ENCODE peak calls at places on chromosome 12, in eight cellular contexts. U, C, H, Y, X, Z, A and D are unnamed samples.

GRCh38 chr12:20183563-20183962 is 184.8 kb upstream of the PDE3A start:
- DNase-seq in A (no peak), U (no peak), Z (no peak), Y (peak), C (no peak), X (no peak), H (no peak), D (no peak)

GRCh38 chr12:51970904-51971646 is 19.6 kb downstream of the ACVR1B start:
- DNase-seq in A (peak), X (no peak), Z (peak), C (peak), H (peak), U (peak), Y (peak), D (peak)

GRCh38 chr12:124993568-124994434 is at the start of gene BRI3BP:
- DNase-seq in H (peak), X (no peak), A (peak), Z (peak), Y (peak), C (peak), U (peak), D (peak)

GRCh38 chr12:109192358-109192757 is 76.0 kb downstream of the ACACB start:
- DNase-seq in U (no peak), C (peak), X (no peak), Y (no peak), H (no peak), Z (no peak), A (no peak), D (no peak)

GRCh38 chr12:104520242-104520900 is 63.6 kb downstream of the CHST11 start:
- DNase-seq in A (peak), U (no peak), H (no peak), Y (no peak), C (no peak), X (no peak), Z (no peak), D (peak)

GRCh38 chr12:54173066-54173726 is 15.6 kb downstream of the SMUG1 start:
- DNase-seq in Z (peak), H (peak), A (peak), Y (peak), C (peak), X (no peak), U (peak), D (no peak)

GRCh38 chr12:42332301-42332894 is 6.4 kb downstream of the PPHLN1 start:
- DNase-seq in U (no peak), H (peak), X (peak), Z (peak), C (peak), Y (peak), A (peak), D (peak)

GRCh38 chr12:27270148-27270547 is 26.1 kb downstream of the STK38L start:
- DNase-seq in Y (no peak), H (no peak), Z (no peak), C (no peak), U (no peak), X (no peak), A (no peak), D (no peak)

GRCh38 chr12:64796205-64796845 is 28.1 kb upstream of the TBC1D30 start:
- DNase-seq in Z (peak), C (peak), A (peak), U (peak), H (peak), X (peak), Y (peak), D (peak)

GRCh38 chr12:113230315-113231274 is 9.3 kb downstream of the TPCN1 start:
- DNase-seq in X (no peak), Y (no peak), U (no peak), Z (no peak), A (no peak), C (no peak), H (no peak), D (no peak)

GRCh38 chr12:21894792-21895392 is 46.3 kb downstream of the ABCC9 start:
- DNase-seq in A (no peak), X (no peak), C (no peak), U (no peak), H (no peak), Z (no peak), Y (no peak), D (no peak)

GRCh38 chr12:43336962-43337555 is 214.9 kb downstream of the ADAMTS20 start:
- DNase-seq in H (peak), U (peak), C (peak), A (peak), Z (peak), Y (peak), X (peak), D (peak)

GRCh38 chr12:81128930-81129554 is 51.2 kb downstream of the ACSS3 start:
- DNase-seq in Y (peak), Z (peak), U (peak), H (peak), C (peak), A (peak), X (peak), D (peak)

GRCh38 chr12:54021432-54022013 is 6.7 kb upstream of the HOXC6 start:
- DNase-seq in C (no peak), H (peak), Y (no peak), X (no peak), U (peak), A (no peak), Z (no peak), D (peak)

GRCh38 chr12:24596768-24597388 is 352.0 kb downstream of the BCAT1 start:
- DNase-seq in Y (peak), H (peak), A (peak), X (no peak), U (peak), C (peak), Z (peak), D (peak)

GRCh38 chr12:53102883-53103807 is at the start of gene SOAT2:
- DNase-seq in X (no peak), A (no peak), Y (peak), C (no peak), H (no peak), U (no peak), Z (peak), D (peak)

GRCh38 chr12:32230607-32230982 is 123.9 kb downstream of the BICD1 start:
- DNase-seq in X (no peak), A (peak), Z (no peak), H (peak), C (no peak), Y (no peak), U (no peak), D (peak)

GRCh38 chr12:49126852-49127763 is 4.1 kb downstream of the TUBA1B start:
- DNase-seq in X (no peak), Y (no peak), U (no peak), Z (no peak), A (no peak), C (no peak), H (no peak), D (no peak)

GRCh38 chr12:55830601-55831406 is 1.4 kb upstream of the DNAJC14 start:
- DNase-seq in X (no peak), C (no peak), Y (peak), U (peak), A (peak), H (peak), Z (no peak), D (peak)

GRCh38 chr12:41100572-41100971 is 87.5 kb upstream of the PDZRN4 start:
- DNase-seq in U (peak), Y (no peak), C (no peak), A (no peak), X (no peak), Z (no peak), H (no peak), D (no peak)

GRCh38 chr12:65279387-65280112 is 1.1 kb downstream of the MSRB3 start:
- DNase-seq in X (no peak), Y (no peak), U (no peak), A (no peak), C (no peak), Z (peak), H (no peak), D (no peak)

GRCh38 chr12:104768033-104768432 is 190.1 kb downstream of the SLC41A2 start:
- DNase-seq in C (peak), A (no peak), H (no peak), U (no peak), Z (no peak), X (no peak), Y (no peak), D (no peak)

GRCh38 chr12:12451063-12451462 is 94.2 kb downstream of the BORCS5 start:
- DNase-seq in C (peak), A (no peak), X (no peak), Z (no peak), Y (no peak), U (no peak), H (no peak), D (no peak)

GRCh38 chr12:8572507-8572906 is 31.8 kb upstream of the CLEC4E start:
- DNase-seq in C (no peak), U (no peak), A (no peak), Y (no peak), Z (no peak), H (no peak), X (no peak), D (no peak)

GRCh38 chr12:102965281-102966155 is 8.0 kb downstream of the ASCL1 start:
- DNase-seq in U (peak), X (no peak), C (no peak), Z (no peak), H (peak), A (peak), Y (no peak), D (no peak)
- TF ChIP-seq CTCF in U (no peak), X (no peak), C (no peak), Z (no peak), H (no peak), A (no peak), Y (no peak), D (no peak)

DNA sequence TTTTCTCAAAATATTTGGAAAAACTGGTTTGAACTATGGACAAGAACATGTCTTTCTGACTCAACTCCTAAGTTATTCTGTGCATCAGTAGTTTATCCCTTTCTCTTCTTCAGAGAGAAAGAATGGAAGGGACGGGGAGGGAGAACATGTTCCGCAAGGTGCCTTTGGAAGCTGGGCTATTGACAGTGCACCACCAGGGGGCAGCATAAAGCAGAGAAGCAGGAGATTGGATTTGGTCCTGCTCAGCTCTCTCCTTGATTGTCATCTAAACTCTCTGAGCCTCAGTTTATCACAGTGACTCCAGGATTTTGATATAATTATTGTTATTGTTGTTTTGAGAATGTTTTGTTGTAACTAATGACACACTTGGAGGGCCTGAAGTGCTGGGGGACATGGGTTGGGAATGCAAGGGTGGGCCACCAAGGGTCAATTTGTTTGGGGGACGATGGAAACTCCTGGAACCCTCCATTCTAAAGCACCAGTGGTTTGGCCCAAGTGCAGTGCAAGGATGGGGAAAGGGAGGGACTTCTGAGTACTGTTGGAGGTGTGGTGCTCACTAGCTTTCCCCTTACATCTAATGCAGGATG is 45.3 kb upstream of the ANO6 start:
- DNase-seq in C (peak), U (peak), H (peak), Z (peak), Y (peak), X (peak), A (peak), D (peak)
- TF ChIP-seq EZH2phosphoT487 in C (no peak), U (no peak), H (no peak), Z (no peak), Y (no peak), X (no peak), A (no peak), D (no peak)

DNA sequence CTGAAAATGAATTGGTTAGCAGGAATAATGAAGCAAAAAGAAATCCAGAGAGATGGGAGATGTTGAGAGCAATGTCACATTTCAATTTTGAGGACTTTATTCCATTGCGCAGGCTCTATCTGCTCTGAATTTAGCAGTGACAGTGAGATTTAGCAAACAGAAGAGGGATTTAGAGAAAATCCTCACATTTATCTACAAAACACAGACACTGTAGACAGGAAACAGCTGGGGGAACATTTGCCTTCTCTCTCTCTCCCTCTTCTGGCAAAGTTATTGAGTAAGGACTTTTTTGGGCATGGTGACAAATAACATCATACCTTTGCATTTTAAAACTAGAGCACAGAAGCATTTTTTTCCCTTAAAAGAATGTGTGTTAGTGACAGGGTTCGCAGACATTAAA is at the start of gene IGF1:
- DNase-seq in A (no peak), Y (peak), H (peak), C (no peak), Z (peak), X (no peak), U (no peak), D (no peak)
- TF ChIP-seq CTCF in A (peak), Y (peak), H (no peak), C (no peak), Z (peak), X (no peak), U (no peak), D (no peak)

GRCh38 chr12:1528791-1529190 is 65.6 kb downstream of the FBXL14 start:
- DNase-seq in H (no peak), Y (no peak), U (no peak), C (no peak), A (no peak), Z (no peak), X (no peak), D (no peak)

GRCh38 chr12:1530592-1531159 is 63.7 kb downstream of the FBXL14 start:
- DNase-seq in Y (peak), X (no peak), U (peak), Z (no peak), C (no peak), H (peak), A (peak), D (peak)

GRCh38 chr12:1529228-1529861 is 65.0 kb downstream of the FBXL14 start:
- DNase-seq in A (no peak), X (no peak), C (no peak), Z (no peak), U (no peak), H (no peak), Y (no peak), D (no peak)

GRCh38 chr12:1531160-1531653 is 63.2 kb downstream of the FBXL14 start:
- DNase-seq in H (peak), U (no peak), X (no peak), C (no peak), Y (no peak), Z (no peak), A (no peak), D (peak)

DNA sequence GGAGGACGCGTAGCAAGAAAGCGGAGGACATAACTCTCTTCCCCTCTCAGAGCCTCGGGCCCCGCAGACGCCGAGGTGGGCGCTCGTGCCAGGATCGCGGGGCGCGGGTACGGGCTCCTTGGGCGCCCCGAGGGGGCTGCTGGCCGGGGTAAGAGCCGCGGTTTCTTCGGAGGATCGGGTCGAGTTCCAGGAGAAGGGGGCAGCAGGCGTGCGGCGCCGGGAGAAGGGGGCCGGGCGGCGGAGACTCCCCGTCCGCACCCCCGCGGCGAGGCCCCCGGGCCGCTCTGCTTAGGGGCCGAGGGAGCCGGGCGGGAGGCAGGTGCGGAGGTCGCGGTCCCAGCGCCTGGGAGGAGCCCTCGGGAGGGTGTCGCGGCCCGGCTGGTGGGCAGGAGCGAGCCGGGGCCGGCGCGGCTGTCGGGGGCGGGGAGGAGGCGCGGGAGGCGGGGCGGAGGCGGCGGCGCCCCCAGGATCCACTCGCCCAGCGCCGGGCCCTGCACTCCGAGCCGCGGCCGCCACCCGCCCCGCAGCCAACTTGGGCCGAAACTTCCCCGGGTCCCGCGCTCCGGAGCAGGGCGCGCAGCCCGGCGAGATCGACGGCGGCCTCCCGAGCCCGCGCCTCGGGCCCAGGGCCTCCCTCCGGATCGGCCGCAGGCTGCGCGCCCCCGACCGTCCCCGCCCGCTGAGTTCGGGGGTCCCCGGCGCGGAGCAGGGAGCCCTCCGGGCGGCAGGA is 64.4 kb downstream of the FBXL14 start:
- DNase-seq in X (no peak), U (peak), A (peak), C (no peak), H (peak), Z (peak), Y (peak), D (peak)
- TF ChIP-seq EZH2phosphoT487 in X (no peak), U (no peak), A (no peak), C (no peak), H (peak), Z (no peak), Y (no peak), D (no peak)

GRCh38 chr12:116697305-116698130 is 40.4 kb downstream of the SPRING1 start:
- DNase-seq in A (peak), X (peak), C (peak), Y (peak), H (peak), U (peak), Z (no peak), D (peak)
- TF ChIP-seq CTCF in A (peak), X (peak), C (peak), Y (peak), H (peak), U (peak), Z (peak), D (peak)

GRCh38 chr12:120678572-120678971 is 8.4 kb upstream of the MLEC start:
- DNase-seq in A (no peak), C (no peak), X (no peak), Y (no peak), H (no peak), U (no peak), Z (no peak), D (no peak)

GRCh38 chr12:120680165-120680738 is 6.7 kb upstream of the MLEC start:
- DNase-seq in Y (no peak), Z (no peak), A (no peak), H (peak), X (no peak), U (no peak), C (no peak), D (peak)

GRCh38 chr12:120674172-120674571 is 12.8 kb upstream of the MLEC start:
- DNase-seq in Z (no peak), U (no peak), H (no peak), X (no peak), C (no peak), A (no peak), Y (no peak), D (peak)

DNA sequence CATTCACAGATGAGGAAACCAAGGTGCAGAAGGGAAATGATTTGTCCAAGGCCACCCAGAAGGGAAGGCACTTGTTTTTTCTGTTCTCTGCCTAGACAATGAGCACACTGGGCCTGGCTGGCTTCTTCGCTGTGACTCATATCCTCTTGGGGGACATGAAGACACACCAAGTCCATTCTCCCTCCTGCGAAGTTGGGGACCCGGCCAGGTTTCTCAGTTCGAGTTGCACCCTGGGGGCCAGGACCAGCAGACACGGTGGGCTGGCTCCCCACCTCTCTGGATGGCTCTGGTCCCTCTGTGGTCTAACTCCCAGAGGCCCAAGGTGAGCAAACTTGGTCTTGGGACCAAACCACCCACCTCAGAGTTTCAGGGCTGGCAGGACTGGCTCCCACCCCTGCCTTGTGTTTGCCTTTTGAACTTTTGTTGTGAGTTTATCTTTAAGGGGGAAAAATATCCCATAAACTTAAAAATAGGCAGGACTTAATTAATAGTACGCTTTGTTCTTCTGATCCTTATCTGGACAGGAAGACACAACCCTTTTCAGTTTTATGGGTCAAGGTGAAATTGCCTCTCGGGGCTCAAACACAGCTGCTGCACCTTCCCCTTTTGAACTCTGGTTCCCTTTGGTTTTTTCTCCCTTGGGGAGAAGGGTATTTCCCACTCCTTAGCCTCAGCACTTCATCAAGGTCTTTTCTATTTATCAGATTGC is 9.0 kb upstream of the MLEC start:
- DNase-seq in Z (no peak), C (peak), Y (no peak), H (no peak), U (no peak), A (no peak), X (no peak), D (peak)
- TF ChIP-seq EZH2phosphoT487 in Z (no peak), C (no peak), Y (no peak), H (no peak), U (no peak), A (no peak), X (no peak), D (no peak)

GRCh38 chr12:4975574-4975973 is 65.9 kb downstream of the KCNA1 start:
- DNase-seq in H (peak), Y (no peak), Z (no peak), U (peak), A (peak), C (no peak), X (no peak), D (no peak)
- TF ChIP-seq CTCF in H (no peak), Y (no peak), Z (no peak), U (peak), A (peak), C (no peak), X (no peak), D (no peak)